ENCODE peak calls at places on chromosomes 3 and 15, in four cellular contexts. S, Q, Y and J are unnamed samples.

GRCh38 chr3:11549580-11550140 is 94.1 kb downstream of the VGLL4 start:
- DNase-seq in S (no peak), Q (no peak), Y (no peak), J (no peak)

GRCh38 chr15:68784206-68784605 is 36.5 kb downstream of the ANP32A start:
- DNase-seq in S (no peak), Q (no peak), Y (no peak), J (no peak)

GRCh38 chr3:119639494-119640350 is 20.7 kb downstream of the POPDC2 start:
- DNase-seq in S (no peak), Q (no peak), Y (no peak), J (no peak)

GRCh38 chr3:115836944-115837343 is 213.6 kb downstream of the GAP43 start:
- DNase-seq in S (peak), Q (no peak), Y (no peak), J (peak)

GRCh38 chr3:119044593-119044992 is 9.9 kb upstream of the IGSF11 start:
- DNase-seq in S (no peak), Q (no peak), Y (no peak), J (no peak)

GRCh38 chr15:78241017-78241416 is 6.7 kb upstream of the ACSBG1 start:
- DNase-seq in S (peak), Q (peak), Y (peak), J (peak)

GRCh38 chr3:178705925-178706324 is 169.7 kb downstream of the KCNMB2 start:
- DNase-seq in S (no peak), Q (peak), Y (no peak), J (no peak)

GRCh38 chr3:127337001-127337400 is 49.2 kb upstream of the PRR20G start:
- DNase-seq in S (no peak), Q (no peak), Y (no peak), J (no peak)

GRCh38 chr15:61069369-61070075 is 159.6 kb downstream of the RORA start:
- DNase-seq in S (no peak), Q (no peak), Y (no peak), J (no peak)

GRCh38 chr3:189790658-189791057 is 159.5 kb downstream of the TP63 start:
- DNase-seq in S (no peak), Q (no peak), Y (no peak), J (no peak)
- H3K4me3 ChIP-seq in S (no peak), Q (no peak), Y (no peak), J (no peak)

DNA sequence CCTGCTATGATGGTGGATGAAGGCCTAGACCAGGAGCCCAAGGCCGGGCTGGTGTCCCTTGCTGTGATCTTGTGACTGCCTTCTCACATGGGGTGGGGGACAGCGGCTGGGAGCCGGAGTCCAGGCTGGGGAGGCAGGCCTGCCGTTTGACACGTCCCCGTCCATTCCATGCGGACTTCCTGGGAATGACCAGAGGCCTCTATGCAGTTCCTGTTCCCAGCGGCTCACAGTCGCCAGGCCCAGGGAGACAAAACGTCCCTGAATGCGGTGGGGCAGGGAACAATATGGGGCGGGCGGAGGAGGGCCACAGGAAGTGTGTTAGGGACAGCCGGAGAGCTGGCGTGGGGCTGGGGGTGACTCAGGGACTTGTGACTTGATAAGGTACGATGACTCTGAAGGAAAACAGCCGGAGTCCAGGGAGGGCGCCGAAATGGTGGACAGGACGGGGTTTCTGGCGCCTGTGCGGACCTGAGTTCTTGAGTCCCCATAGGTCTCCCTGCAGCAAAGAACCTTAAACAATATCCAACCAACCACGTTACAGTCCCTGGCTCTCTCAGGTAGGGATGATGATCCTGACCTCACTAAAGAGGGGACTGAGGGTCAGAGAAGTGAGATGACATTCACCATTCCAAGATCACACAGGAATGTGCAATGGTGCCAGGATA is 40.5 kb upstream of the SMAD6 start:
- DNase-seq in S (peak), Q (no peak), Y (peak), J (peak)
- TF ChIP-seq CTCF in S (peak), Q (no peak), Y (no peak), J (no peak)

GRCh38 chr15:40893019-40893723 is 1.1 kb upstream of the VPS18 start:
- DNase-seq in S (no peak), Q (no peak), Y (no peak), J (no peak)
- H3K4me3 ChIP-seq in S (no peak), Q (no peak), Y (peak), J (no peak)

GRCh38 chr3:10399634-10400033 is 78.7 kb upstream of the SEC13 start:
- DNase-seq in S (no peak), Q (no peak), Y (no peak), J (no peak)

GRCh38 chr3:10401990-10402761 is 81.3 kb upstream of the SEC13 start:
- DNase-seq in S (no peak), Q (no peak), Y (no peak), J (no peak)

GRCh38 chr3:10400749-10401495 is 80.0 kb upstream of the SEC13 start:
- DNase-seq in S (no peak), Q (no peak), Y (no peak), J (no peak)

GRCh38 chr3:10398341-10398740 is 77.4 kb upstream of the SEC13 start:
- DNase-seq in S (no peak), Q (no peak), Y (peak), J (no peak)

DNA sequence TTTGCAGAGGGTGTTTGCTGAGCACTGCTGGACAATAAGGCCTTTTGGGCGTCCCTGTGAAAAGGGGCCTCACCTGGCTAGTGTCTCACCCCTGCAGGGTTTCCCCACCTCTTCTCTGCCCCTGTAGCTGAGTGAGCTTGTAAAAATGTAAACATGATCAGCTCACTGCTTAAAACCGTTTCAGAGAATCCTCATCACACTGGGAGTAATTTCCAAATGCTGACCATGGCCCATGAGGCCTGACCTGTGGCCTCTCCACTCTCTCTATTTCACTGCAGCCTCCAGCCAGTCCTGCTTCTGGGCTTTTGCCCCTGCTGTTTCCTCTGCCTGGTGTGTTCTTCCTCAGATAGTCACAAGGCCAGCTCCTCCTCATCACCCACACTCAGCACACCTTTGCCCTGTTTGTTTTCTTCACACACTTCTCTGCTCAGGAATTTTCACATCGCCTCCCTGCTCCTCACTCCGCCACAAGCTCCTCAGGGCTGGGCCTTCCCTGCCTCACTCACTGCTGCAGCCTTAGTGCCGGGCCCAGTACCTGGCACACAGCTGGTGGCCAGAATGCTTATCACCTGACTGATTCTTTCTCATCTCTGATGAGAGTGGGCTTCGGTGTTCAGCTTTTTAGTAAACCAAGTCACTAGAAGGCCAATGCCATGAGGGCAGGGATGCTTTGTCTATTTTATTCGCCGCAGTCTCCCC is 79.3 kb upstream of the SEC13 start:
- DNase-seq in S (no peak), Q (no peak), Y (no peak), J (no peak)
- TF ChIP-seq CTCF in S (no peak), Q (no peak), Y (no peak), J (no peak)

GRCh38 chr3:57004154-57004730 is 56.2 kb upstream of the SPATA12 start:
- DNase-seq in S (no peak), Q (no peak), Y (no peak), J (no peak)

GRCh38 chr3:57009367-57009766 is 51.1 kb upstream of the SPATA12 start:
- DNase-seq in S (no peak), Q (no peak), Y (no peak), J (peak)

GRCh38 chr3:57007513-57008415 is 52.7 kb upstream of the SPATA12 start:
- DNase-seq in S (peak), Q (peak), Y (no peak), J (peak)

GRCh38 chr3:57006048-57006709 is 54.3 kb upstream of the SPATA12 start:
- DNase-seq in S (no peak), Q (no peak), Y (no peak), J (no peak)

GRCh38 chr3:57006949-57007419 is 53.5 kb upstream of the SPATA12 start:
- DNase-seq in S (peak), Q (no peak), Y (no peak), J (peak)
- H3K4me3 ChIP-seq in S (no peak), Q (no peak), Y (no peak), J (no peak)

GRCh38 chr15:40340740-40341400 is at the start of gene CCDC9B:
- DNase-seq in S (peak), Q (peak), Y (peak), J (peak)
- TF ChIP-seq CTCF in S (no peak), Q (no peak), Y (no peak), J (no peak)

DNA sequence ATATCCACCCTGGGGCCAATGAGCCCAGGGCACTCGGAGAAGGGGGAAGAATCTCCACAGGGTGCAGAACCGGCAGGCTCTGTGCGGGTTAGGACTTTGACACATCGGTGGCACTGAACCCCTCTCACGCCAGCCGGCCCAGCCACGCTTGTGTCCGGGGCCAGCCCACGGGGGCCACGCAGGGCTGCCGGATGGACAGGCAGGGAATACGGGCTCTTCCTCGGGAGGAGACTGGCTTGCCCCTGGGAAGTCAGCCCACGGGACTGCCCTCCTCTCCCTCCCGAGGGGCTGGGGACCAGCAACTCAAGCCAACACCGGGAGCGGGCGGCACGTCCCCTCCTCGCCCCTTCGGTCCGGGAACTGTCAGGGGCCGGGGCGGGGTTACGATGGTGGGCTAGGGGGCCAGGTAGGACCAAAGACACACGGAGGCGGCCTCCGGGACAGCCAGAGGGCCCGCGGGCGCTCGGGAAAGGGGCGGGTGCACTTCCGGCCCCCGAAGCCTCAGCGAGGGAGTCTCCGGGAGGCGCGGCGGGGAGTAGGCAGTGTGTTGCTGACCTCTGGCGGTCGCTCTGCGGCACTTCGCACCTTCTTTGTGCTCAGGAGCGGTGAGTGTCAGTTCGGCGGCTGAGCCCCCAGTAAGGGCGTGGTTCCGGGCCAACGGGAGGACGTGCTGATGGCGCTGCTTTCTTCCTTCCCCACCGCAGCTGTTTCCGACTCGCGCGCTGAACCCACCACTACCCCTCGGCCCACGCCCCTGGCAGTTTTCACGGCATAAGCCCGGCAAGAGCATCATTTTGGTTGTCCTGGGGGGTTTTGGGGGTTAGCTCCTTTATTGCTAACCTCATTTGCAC is 5.1 kb upstream of the CYP8B1 start:
- DNase-seq in S (peak), Q (peak), Y (peak), J (peak)
- H3K4me3 ChIP-seq in S (peak), Q (peak), Y (peak), J (peak)

DNA sequence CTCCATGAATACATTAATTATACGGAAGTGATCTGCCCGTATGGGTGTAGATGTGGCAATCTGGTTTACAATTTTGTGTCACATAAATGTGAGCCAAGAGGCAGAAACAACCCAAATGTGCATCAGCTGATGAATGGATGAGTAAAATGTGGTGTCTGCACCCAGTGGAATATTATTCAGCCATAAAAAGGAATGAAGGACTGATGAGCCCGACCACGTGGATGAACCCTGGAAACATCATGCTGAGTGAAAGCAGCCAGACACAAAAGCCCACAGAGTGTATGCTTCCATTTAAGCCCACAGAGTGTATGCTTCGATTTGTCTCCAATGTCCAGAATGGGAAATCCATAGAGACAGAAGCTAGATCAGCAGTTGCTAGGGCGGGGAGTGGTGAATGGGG is 27.6 kb upstream of the FBLN2 start:
- DNase-seq in S (no peak), Q (no peak), Y (no peak), J (no peak)
- TF ChIP-seq CTCF in S (no peak), Q (no peak), Y (no peak), J (no peak)

GRCh38 chr3:25433868-25434267 is 5.8 kb downstream of the RARB start:
- DNase-seq in S (peak), Q (no peak), Y (no peak), J (peak)
- H3K4me3 ChIP-seq in S (no peak), Q (no peak), Y (no peak), J (no peak)